ENCODE peak calls at places on chromosomes 2 and 18, in five cellular contexts. M is MM.1S, Y is fibroblast of mammary gland, T is nephron progenitor cell, B is lower lobe of right lung. A is an unnamed sample.

GRCh38 chr18:47150029-47150823 is at the start of gene HDHD2:
- DNase-seq in B (peak), T (peak), Y (peak), M (peak), A (peak)

GRCh38 chr2:26693287-26693849 is 846 bp downstream of the KCNK3 start:
- DNase-seq in M (no peak), T (no peak), B (no peak), Y (no peak), A (peak)

GRCh38 chr2:121648206-121648605 is 1.1 kb downstream of the CLASP1 start:
- DNase-seq in B (no peak), Y (peak), T (no peak), M (peak), A (peak)

GRCh38 chr2:179218848-179219594 is 45.6 kb downstream of the SESTD1 start:
- DNase-seq in Y (peak), T (peak), B (peak), M (peak), A (peak)

GRCh38 chr2:63870679-63871078 is 29.0 kb downstream of the UGP2 start:
- DNase-seq in M (no peak), T (no peak), B (no peak), Y (no peak), A (no peak)

GRCh38 chr18:36580266-36580665 is 248.5 kb downstream of the TPGS2 start:
- DNase-seq in B (no peak), Y (peak), T (no peak), M (no peak), A (no peak)

GRCh38 chr18:39721712-39722111 is 2156.1 kb upstream of the CELF4 start:
- DNase-seq in B (no peak), M (no peak), T (no peak), Y (peak), A (no peak)

GRCh38 chr2:94871226-94872087 is at the start of gene TEKT4:
- DNase-seq in T (peak), B (peak), Y (no peak), M (no peak), A (no peak)

GRCh38 chr18:12637901-12638633 is 19.8 kb downstream of the SPIRE1 start:
- DNase-seq in Y (peak), M (no peak), T (no peak), B (no peak), A (no peak)

GRCh38 chr2:104378853-104379374 is 475.0 kb upstream of the POU3F3 start:
- DNase-seq in T (peak), Y (no peak), M (peak), B (no peak), A (peak)

GRCh38 chr2:113694438-113694837 is 62.0 kb downstream of the SLC35F5 start:
- DNase-seq in T (no peak), B (no peak), M (no peak), Y (no peak), A (no peak)

GRCh38 chr2:43980902-43981301 is 14.9 kb downstream of the LRPPRC start:
- DNase-seq in M (no peak), T (no peak), B (no peak), Y (no peak), A (no peak)

GRCh38 chr2:200869014-200869413 is 4.6 kb upstream of the CLK1 start:
- DNase-seq in B (no peak), Y (no peak), M (no peak), T (no peak), A (no peak)

GRCh38 chr2:219416233-219416598 is 2.0 kb upstream of the DES start:
- DNase-seq in T (no peak), Y (no peak), B (no peak), M (no peak), A (no peak)

GRCh38 chr2:236290742-236291425 is 26.7 kb upstream of the ASB18 start:
- DNase-seq in M (no peak), Y (no peak), B (no peak), T (no peak), A (no peak)

GRCh38 chr2:222730346-222731065 is 59.0 kb downstream of the MOGAT1 start:
- DNase-seq in B (no peak), Y (no peak), M (peak), T (no peak), A (no peak)

GRCh38 chr2:216601632-216602409 is 31.4 kb upstream of the IGFBP2 start:
- DNase-seq in M (no peak), T (no peak), B (no peak), Y (no peak), A (no peak)

GRCh38 chr2:86239326-86239725 is 40.1 kb downstream of the MRPL35 start:
- DNase-seq in Y (no peak), M (no peak), T (no peak), B (no peak), A (no peak)

GRCh38 chr2:181892795-181893435 is 1.4 kb downstream of the ITPRID2 start:
- DNase-seq in T (no peak), M (no peak), Y (peak), B (no peak), A (no peak)

GRCh38 chr2:69149631-69150215 is 136.7 kb downstream of the ANTXR1 start:
- DNase-seq in Y (peak), M (no peak), B (no peak), T (peak), A (no peak)

GRCh38 chr2:120919771-120920437 is 184.2 kb downstream of the GLI2 start:
- DNase-seq in B (no peak), T (peak), M (no peak), Y (peak), A (no peak)

GRCh38 chr18:79507076-79507545 is 111.4 kb downstream of the NFATC1 start:
- DNase-seq in T (peak), Y (peak), B (peak), M (no peak), A (no peak)

GRCh38 chr2:178282075-178282474 is 87.8 kb downstream of the OSBPL6 start:
- DNase-seq in M (no peak), Y (peak), T (no peak), B (no peak), A (no peak)

GRCh38 chr2:27522400-27522945 is 25.8 kb downstream of the GCKR start:
- DNase-seq in B (no peak), Y (no peak), M (no peak), T (no peak), A (no peak)

GRCh38 chr2:153912798-153913396 is 41.2 kb downstream of the GALNT13 start:
- DNase-seq in M (no peak), T (no peak), B (peak), Y (no peak), A (no peak)

GRCh38 chr2:224901121-224901676 is 141.1 kb downstream of the DOCK10 start:
- DNase-seq in M (no peak), T (no peak), B (no peak), Y (no peak), A (no peak)

GRCh38 chr18:58117685-58118403 is 73.8 kb downstream of the NEDD4L start:
- DNase-seq in Y (peak), T (no peak), B (peak), M (no peak), A (no peak)

GRCh38 chr18:13629841-13630747 is 96.3 kb downstream of the FAM210A start:
- DNase-seq in Y (peak), B (no peak), M (peak), T (peak), A (peak)

GRCh38 chr18:58590231-58590630 is 38.7 kb downstream of the ALPK2 start:
- DNase-seq in B (no peak), T (peak), M (no peak), Y (peak), A (no peak)

GRCh38 chr18:74395006-74395405 is 62.1 kb downstream of the DIPK1C start:
- DNase-seq in T (no peak), B (no peak), Y (no peak), M (no peak), A (no peak)

GRCh38 chr18:74399225-74399887 is 57.8 kb downstream of the DIPK1C start:
- DNase-seq in B (no peak), M (no peak), T (no peak), Y (no peak), A (no peak)

GRCh38 chr18:74396252-74397204 is 60.6 kb downstream of the DIPK1C start:
- DNase-seq in Y (peak), T (no peak), B (no peak), M (no peak), A (no peak)

GRCh38 chr18:74395630-74396251 is 61.4 kb downstream of the DIPK1C start:
- DNase-seq in B (no peak), T (no peak), M (no peak), Y (no peak), A (no peak)

DNA sequence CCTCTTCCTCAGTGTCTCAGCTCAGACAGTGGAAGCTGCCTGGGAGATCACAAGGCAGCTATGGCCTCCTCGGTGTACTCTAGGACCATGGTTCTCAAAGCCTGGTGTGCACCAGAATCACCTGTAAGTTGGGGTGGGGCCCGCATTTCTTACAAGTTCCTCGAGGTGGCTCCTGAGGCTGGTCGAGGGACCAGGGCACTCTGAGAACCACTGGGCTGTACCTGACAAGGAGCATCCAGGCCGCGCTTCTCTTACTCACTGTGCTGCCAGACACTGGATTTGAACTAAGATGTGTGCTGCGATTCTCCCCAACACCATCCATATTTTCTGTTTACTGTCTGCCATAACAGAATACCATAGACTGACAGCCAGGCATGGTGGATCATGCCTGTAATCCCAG is 59.5 kb downstream of the DIPK1C start:
- DNase-seq in B (no peak), T (no peak), M (no peak), Y (no peak), A (no peak)
- TF ChIP-seq CTCF in B (no peak), T (no peak), M (peak), Y (no peak), A (no peak)

GRCh38 chr2:170091461-170091860 is 86.5 kb upstream of the MYO3B start:
- DNase-seq in Y (no peak), T (no peak), B (no peak), M (no peak), A (no peak)
- TF ChIP-seq CTCF in Y (no peak), T (no peak), B (no peak), M (no peak), A (no peak)

GRCh38 chr2:237604391-237604790 is 13.9 kb upstream of the RAB17 start:
- DNase-seq in M (no peak), Y (no peak), B (no peak), T (no peak), A (no peak)

GRCh38 chr2:237602409-237602808 is 11.9 kb upstream of the RAB17 start:
- DNase-seq in T (no peak), Y (no peak), M (no peak), B (no peak), A (no peak)

GRCh38 chr2:237603049-237603717 is 12.6 kb upstream of the RAB17 start:
- DNase-seq in M (no peak), T (no peak), Y (no peak), B (no peak), A (no peak)

GRCh38 chr2:237603718-237604362 is 13.3 kb upstream of the RAB17 start:
- DNase-seq in M (peak), B (no peak), Y (peak), T (no peak), A (peak)

DNA sequence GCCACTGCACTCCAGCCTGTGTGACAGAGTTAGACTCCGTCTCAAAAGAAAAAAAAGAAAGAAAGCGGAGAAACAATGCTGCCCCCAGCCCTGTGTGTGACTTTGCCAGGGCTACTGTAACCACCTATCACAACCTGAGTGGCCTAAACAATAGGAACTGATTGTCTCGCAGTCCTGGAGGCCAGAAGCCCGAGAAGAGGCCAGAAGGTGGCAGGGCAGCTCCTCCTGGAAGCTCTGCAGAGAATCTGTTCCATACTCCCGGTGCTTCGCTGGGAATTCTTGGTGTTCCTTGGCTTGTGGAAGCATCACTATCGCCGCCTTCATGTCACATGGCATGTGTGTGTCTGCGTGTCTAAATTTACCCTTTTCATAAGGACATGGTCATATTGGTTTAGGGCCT is 14.4 kb upstream of the RAB17 start:
- DNase-seq in Y (peak), B (no peak), M (no peak), T (no peak), A (no peak)
- TF ChIP-seq CTCF in Y (peak), B (peak), M (no peak), T (no peak), A (no peak)

DNA sequence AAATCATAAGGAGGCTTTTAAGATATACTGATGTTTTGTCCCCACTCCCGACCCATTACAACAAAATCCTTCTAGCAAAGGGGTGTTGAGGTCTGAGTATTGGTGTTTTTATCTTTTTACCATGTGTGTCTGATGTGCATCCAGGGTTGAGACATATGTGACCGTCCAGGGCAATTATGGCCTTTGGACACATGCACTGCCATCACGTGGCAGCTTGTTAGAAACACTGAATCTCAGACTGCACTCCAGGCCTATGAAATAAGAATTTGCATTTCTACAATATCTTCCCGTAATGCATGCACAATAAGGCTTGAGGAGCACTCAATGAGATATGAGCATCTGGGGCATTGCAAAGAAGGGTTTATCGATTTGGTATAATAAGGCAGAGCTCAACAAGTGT is 235.1 kb upstream of the ZNF804A start:
- DNase-seq in B (no peak), Y (no peak), T (no peak), M (no peak), A (no peak)
- TF ChIP-seq CTCF in B (no peak), Y (no peak), T (no peak), M (no peak), A (no peak)

DNA sequence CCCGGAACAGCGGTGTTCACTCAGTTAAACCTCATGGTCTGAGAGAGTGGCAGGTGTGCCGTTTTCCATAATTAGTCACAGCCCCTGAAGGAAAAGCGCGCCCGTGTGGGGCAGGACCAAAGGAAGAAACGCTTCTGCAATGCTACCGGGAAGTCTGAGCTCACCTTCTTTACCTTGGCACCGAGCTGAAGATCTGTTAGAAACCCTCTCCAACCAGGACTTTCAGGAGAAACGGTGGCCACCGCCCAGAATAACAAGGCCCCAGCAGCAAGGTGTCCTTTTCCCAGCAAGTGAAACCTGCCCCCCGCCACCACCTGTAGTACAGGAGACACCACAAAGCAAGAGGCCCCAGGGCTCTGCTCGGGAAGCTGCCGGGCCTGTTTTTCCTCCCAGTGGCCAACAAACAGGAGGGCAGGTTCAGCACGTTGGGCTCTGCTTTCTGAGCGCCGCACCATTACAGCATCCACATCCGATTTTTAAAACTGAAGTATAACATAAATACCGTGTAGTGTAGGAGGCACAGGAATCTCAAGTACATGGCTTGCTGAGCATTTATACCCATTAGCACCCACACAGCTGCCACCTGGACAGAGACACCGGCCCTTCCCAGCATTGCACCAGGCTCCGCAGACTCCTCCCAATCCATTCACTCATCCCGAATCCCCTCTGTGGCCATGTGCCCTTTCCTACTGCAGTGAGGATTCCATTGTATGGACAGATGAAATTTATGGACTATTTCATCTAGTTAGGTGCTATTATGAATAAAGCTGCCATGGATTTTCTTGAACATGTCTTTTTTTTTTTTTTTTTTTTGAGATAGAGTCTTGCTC is 121.8 kb upstream of the RIOK3 start:
- DNase-seq in B (peak), M (no peak), Y (no peak), T (no peak), A (no peak)
- TF ChIP-seq CTCF in B (no peak), M (no peak), Y (no peak), T (no peak), A (no peak)

DNA sequence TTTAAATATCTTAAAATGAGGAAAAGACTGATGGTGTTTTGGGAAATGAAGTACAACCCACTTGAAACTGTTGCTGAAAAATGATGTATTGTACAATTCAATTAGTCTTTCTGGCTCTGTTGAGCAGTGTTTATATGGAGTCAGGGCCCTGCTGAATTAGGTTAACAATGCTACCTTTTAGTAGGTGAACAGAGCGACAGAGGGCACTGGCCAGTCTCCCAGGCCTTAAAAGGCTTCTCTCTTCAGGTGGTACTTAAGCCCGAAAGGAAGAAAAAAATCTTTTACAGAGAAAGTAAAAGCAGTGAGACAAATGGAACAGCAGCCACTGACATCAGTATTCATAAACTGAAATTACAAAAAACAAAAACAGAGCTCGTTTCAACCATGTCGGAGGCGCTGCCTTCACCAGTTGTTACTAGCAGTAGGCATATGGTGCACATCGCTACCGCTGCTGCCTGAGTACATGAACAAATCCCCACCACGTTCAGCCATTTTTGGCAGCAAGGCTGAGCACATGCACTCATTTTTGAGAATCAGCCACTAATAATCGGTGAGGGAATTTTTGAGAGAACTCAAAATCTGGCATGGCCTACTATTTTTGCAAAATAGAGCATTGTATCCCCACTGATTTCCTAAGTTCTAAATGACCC is 91.8 kb downstream of the PLEKHM3 start:
- DNase-seq in M (no peak), T (no peak), B (no peak), Y (no peak), A (no peak)
- TF ChIP-seq CTCF in M (no peak), T (no peak), B (no peak), Y (no peak), A (no peak)

A was measured in GM13977.